ENCODE peak calls at places on chromosome 1, in eight cellular contexts. Y, R, B, P, X, K, O and F are unnamed samples.

GRCh38 chr1:115644109-115644508 is 2.3 kb downstream of the VANGL1 start:
- DNase-seq in Y (no peak), R (no peak), B (no peak), P (no peak), X (no peak), K (no peak), O (no peak), F (no peak)

GRCh38 chr1:211259596-211260126 is 495 bp downstream of the RCOR3 start:
- DNase-seq in Y (no peak), R (no peak), B (peak), P (peak), X (peak), K (no peak), O (peak), F (peak)

GRCh38 chr1:63704443-63704842 is 69.4 kb upstream of the ROR1 start:
- DNase-seq in Y (no peak), R (no peak), B (no peak), P (no peak), X (no peak), K (peak), O (no peak), F (no peak)

GRCh38 chr1:44485229-44485932 is 80.3 kb downstream of the RNF220 start:
- DNase-seq in Y (peak), R (no peak), B (no peak), P (peak), X (peak), K (peak), O (no peak), F (peak)

GRCh38 chr1:65147424-65148177 is 402 bp upstream of the AK4 start:
- DNase-seq in Y (no peak), R (peak), B (no peak), P (no peak), X (peak), K (peak), O (peak), F (peak)

GRCh38 chr1:243254233-243254926 is 701 bp downstream of the CEP170 start:
- DNase-seq in Y (no peak), R (peak), B (peak), P (peak), X (peak), K (peak), O (peak), F (peak)

GRCh38 chr1:30750751-30751291 is 6.8 kb downstream of the LAPTM5 start:
- DNase-seq in Y (no peak), R (no peak), B (no peak), P (no peak), X (no peak), K (no peak), O (no peak), F (no peak)

GRCh38 chr1:152185544-152186391 is 26.7 kb upstream of the RPTN start:
- DNase-seq in Y (no peak), R (peak), B (peak), P (peak), X (peak), K (peak), O (peak), F (peak)

GRCh38 chr1:113389356-113389952 is 861 bp upstream of the MAGI3 start:
- DNase-seq in Y (no peak), R (peak), B (no peak), P (no peak), X (no peak), K (peak), O (peak), F (no peak)

GRCh38 chr1:6414443-6414844 is 5.3 kb downstream of the HES2 start:
- DNase-seq in Y (no peak), R (peak), B (no peak), P (peak), X (peak), K (peak), O (peak), F (peak)

GRCh38 chr1:183039985-183040447 is 16.8 kb downstream of the LAMC1 start:
- DNase-seq in Y (no peak), R (peak), B (peak), P (peak), X (peak), K (peak), O (no peak), F (no peak)

GRCh38 chr1:175099916-175100315 is 32.3 kb downstream of the TNN start:
- DNase-seq in Y (no peak), R (no peak), B (no peak), P (no peak), X (no peak), K (no peak), O (no peak), F (no peak)

GRCh38 chr1:109438798-109439297 is 12.6 kb upstream of the PSMA5 start:
- DNase-seq in Y (peak), R (no peak), B (no peak), P (peak), X (peak), K (peak), O (peak), F (peak)

GRCh38 chr1:8733463-8733862 is 84.0 kb downstream of the RERE start:
- DNase-seq in Y (no peak), R (no peak), B (peak), P (no peak), X (no peak), K (peak), O (no peak), F (no peak)

GRCh38 chr1:82991569-82991968 is 1007.4 kb downstream of the TTLL7 start:
- DNase-seq in Y (no peak), R (no peak), B (no peak), P (no peak), X (no peak), K (no peak), O (no peak), F (no peak)

GRCh38 chr1:94022471-94023189 is 98.3 kb downstream of the ABCA4 start:
- DNase-seq in Y (peak), R (no peak), B (no peak), P (peak), X (peak), K (peak), O (no peak), F (no peak)

GRCh38 chr1:64483711-64484454 is 14.0 kb downstream of the CACHD1 start:
- DNase-seq in Y (no peak), R (no peak), B (no peak), P (no peak), X (no peak), K (no peak), O (no peak), F (no peak)

GRCh38 chr1:84353665-84354064 is 44.6 kb upstream of the DNASE2B start:
- DNase-seq in Y (no peak), R (no peak), B (no peak), P (peak), X (peak), K (no peak), O (no peak), F (no peak)

GRCh38 chr1:181139631-181140051 is 51.1 kb downstream of the IER5 start:
- DNase-seq in Y (no peak), R (no peak), B (no peak), P (peak), X (peak), K (peak), O (no peak), F (no peak)

GRCh38 chr1:194024659-194025058 is 838.2 kb upstream of the B3GALT2 start:
- DNase-seq in Y (no peak), R (no peak), B (no peak), P (peak), X (peak), K (peak), O (no peak), F (no peak)

GRCh38 chr1:65208577-65208976 is 60.6 kb downstream of the AK4 start:
- DNase-seq in Y (no peak), R (no peak), B (no peak), P (no peak), X (no peak), K (no peak), O (no peak), F (no peak)

GRCh38 chr1:165573787-165574186 is 30.0 kb downstream of the LRRC52 start:
- DNase-seq in Y (no peak), R (no peak), B (no peak), P (no peak), X (no peak), K (no peak), O (no peak), F (no peak)

GRCh38 chr1:18347559-18347958 is 133.2 kb upstream of the KLHDC7A start:
- DNase-seq in Y (no peak), R (no peak), B (no peak), P (no peak), X (no peak), K (no peak), O (no peak), F (no peak)

GRCh38 chr1:45304311-45305081 is 22.2 kb upstream of the HPDL start:
- DNase-seq in Y (no peak), R (no peak), B (peak), P (peak), X (no peak), K (no peak), O (peak), F (peak)

GRCh38 chr1:223046011-223046410 is 97.0 kb downstream of the TLR5 start:
- DNase-seq in Y (no peak), R (no peak), B (no peak), P (no peak), X (no peak), K (no peak), O (no peak), F (no peak)